ENCODE peak calls at places on chromosomes 13 and 19, in six cellular contexts. X is stomach, S is A673, N is HCT116, A is tibial artery, J is BE2C. Q is an unnamed sample.

GRCh38 chr19:19599190-19599535 is 19.3 kb downstream of the PBX4 start:
- DNase-seq in X (no peak), S (no peak), N (no peak), A (no peak), J (no peak), Q (no peak)

GRCh38 chr19:4990306-4990705 is 21.4 kb downstream of the KDM4B start:
- DNase-seq in X (no peak), S (no peak), N (no peak), A (no peak), J (no peak), Q (no peak)

GRCh38 chr13:49664606-49665005 is 26.7 kb downstream of the EBPL start:
- DNase-seq in X (no peak), S (no peak), N (no peak), A (no peak), J (no peak), Q (no peak)

GRCh38 chr19:43799502-43800142 is 2.6 kb downstream of the LYPD5 start:
- DNase-seq in X (no peak), S (no peak), N (no peak), A (no peak), J (no peak), Q (peak; percentile 54)

GRCh38 chr13:24618219-24618955 is 61.8 kb upstream of the ATP12A start:
- DNase-seq in X (peak; percentile 37), S (no peak), N (no peak), A (no peak), J (no peak), Q (no peak)

GRCh38 chr19:14519860-14520407 is 1.7 kb upstream of the DNAJB1 start:
- DNase-seq in X (peak; percentile 57), S (no peak), N (peak; percentile 96), A (no peak), J (no peak), Q (peak; percentile 86)

GRCh38 chr19:29561601-29562000 is 35.8 kb downstream of the VSTM2B start:
- DNase-seq in X (no peak), S (no peak), N (no peak), A (peak; percentile 32), J (no peak), Q (no peak)

GRCh38 chr13:94454334-94454733 is 25.1 kb downstream of the DCT start:
- DNase-seq in X (no peak), S (no peak), N (no peak), A (no peak), J (no peak), Q (no peak)

GRCh38 chr13:43687038-43687437 is 99.7 kb downstream of the ENOX1 start:
- DNase-seq in X (no peak), S (no peak), N (no peak), A (no peak), J (no peak), Q (no peak)

GRCh38 chr19:18501351-18501750 is 20.5 kb downstream of the ELL start:
- DNase-seq in X (no peak), S (no peak), N (no peak), A (no peak), J (no peak), Q (no peak)

GRCh38 chr13:102484329-102484728 is 82.5 kb upstream of the FGF14 start:
- DNase-seq in X (no peak), S (peak; percentile 60), N (no peak), A (no peak), J (peak; percentile 30), Q (peak; percentile 26)

GRCh38 chr13:32837307-32837972 is 178.8 kb upstream of the KL start:
- DNase-seq in X (no peak), S (no peak), N (no peak), A (no peak), J (no peak), Q (no peak)

GRCh38 chr19:16542894-16543498 is 759 bp upstream of the CHERP start:
- DNase-seq in X (no peak), S (no peak), N (no peak), A (no peak), J (no peak), Q (no peak)

GRCh38 chr13:35856721-35857346 is 274.3 kb downstream of the DCLK1 start:
- DNase-seq in X (no peak), S (no peak), N (no peak), A (no peak), J (no peak), Q (no peak)

GRCh38 chr19:15452111-15453047 is 2.6 kb upstream of the WIZ start:
- DNase-seq in X (peak; percentile 91), S (peak; percentile 77), N (peak; percentile 91), A (peak; percentile 95), J (peak; percentile 99), Q (peak; percentile 77)

GRCh38 chr13:47135800-47136658 is 239.2 kb upstream of the HTR2A start:
- DNase-seq in X (no peak), S (no peak), N (no peak), A (no peak), J (no peak), Q (peak; percentile 14)

GRCh38 chr13:94031609-94032008 is 447.9 kb downstream of the DCT start:
- DNase-seq in X (no peak), S (no peak), N (no peak), A (no peak), J (no peak), Q (no peak)

GRCh38 chr13:23020246-23020843 is 160.4 kb upstream of the SGCG start:
- DNase-seq in X (peak; percentile 41), S (peak; percentile 67), N (peak; percentile 61), A (no peak), J (peak; percentile 29), Q (peak; percentile 69)

GRCh38 chr19:12137541-12137940 is 2.6 kb downstream of the ZNF20 start:
- DNase-seq in X (no peak), S (peak; percentile 25), N (no peak), A (no peak), J (no peak), Q (no peak)

GRCh38 chr13:94192576-94192975 is 286.9 kb downstream of the DCT start:
- DNase-seq in X (no peak), S (peak; percentile 80), N (no peak), A (no peak), J (peak; percentile 52), Q (peak; percentile 32)

GRCh38 chr13:114017028-114017630 is 43.3 kb upstream of the C13orf46 start:
- DNase-seq in X (no peak), S (no peak), N (no peak), A (no peak), J (peak; percentile 36), Q (no peak)

GRCh38 chr19:7975037-7975436 is 30.4 kb downstream of the ELAVL1 start:
- DNase-seq in X (no peak), S (no peak), N (no peak), A (no peak), J (no peak), Q (no peak)

GRCh38 chr13:48334534-48335127 is 31.1 kb downstream of the RB1 start:
- DNase-seq in X (no peak), S (peak; percentile 47), N (peak; percentile 19), A (no peak), J (no peak), Q (peak; percentile 55)

GRCh38 chr19:13881231-13881691 is 4.3 kb downstream of the NANOS3 start:
- DNase-seq in X (no peak), S (no peak), N (no peak), A (no peak), J (no peak), Q (no peak)

GRCh38 chr13:43261018-43261417 is 237.6 kb downstream of the DNAJC15 start:
- DNase-seq in X (no peak), S (peak; percentile 7), N (no peak), A (no peak), J (no peak), Q (peak; percentile 62)

GRCh38 chr13:47420568-47420967 is 523.7 kb upstream of the HTR2A start:
- DNase-seq in X (no peak), S (no peak), N (no peak), A (no peak), J (no peak), Q (peak; percentile 8)

GRCh38 chr19:40613669-40614594 is 12.8 kb downstream of the LTBP4 start:
- DNase-seq in X (peak; percentile 83), S (peak; percentile 94), N (peak; percentile 89), A (peak; percentile 90), J (peak; percentile 82), Q (peak; percentile 92)

GRCh38 chr19:35901854-35902661 is at the start of gene HCST:
- DNase-seq in X (no peak), S (peak; percentile 51), N (no peak), A (no peak), J (no peak), Q (peak; percentile 27)

GRCh38 chr13:24693862-24694471 is 13.8 kb downstream of the ATP12A start:
- DNase-seq in X (peak; percentile 46), S (peak; percentile 85), N (peak; percentile 74), A (peak; percentile 44), J (peak; percentile 58), Q (peak; percentile 77)

DNA sequence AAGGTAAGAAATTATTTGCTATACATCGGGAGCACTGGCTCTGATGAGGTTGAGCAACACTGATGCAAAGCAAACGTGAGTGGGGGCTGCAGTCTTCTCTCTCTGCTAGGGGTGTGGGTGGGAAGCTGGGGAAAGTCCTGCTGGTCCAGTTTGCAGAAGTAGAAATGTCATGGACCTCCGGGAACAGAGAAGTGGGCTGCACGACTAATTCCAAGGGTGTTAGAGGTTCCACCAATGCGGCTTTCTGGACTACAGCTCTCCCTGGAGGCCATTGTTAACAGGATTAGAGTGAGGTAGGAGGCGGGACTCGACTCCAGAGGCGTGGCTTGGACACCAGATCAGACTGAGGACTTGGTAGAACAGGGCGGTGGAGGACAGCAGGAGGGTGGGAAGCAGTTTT is 5.7 kb upstream of the FBXO27 start:
- DNase-seq in X (peak; percentile 58), S (peak; percentile 86), N (peak; percentile 37), A (no peak), J (peak; percentile 63), Q (peak; percentile 75)
- TF ChIP-seq CTCF in X (no peak), S (peak; percentile 22), N (peak; percentile 16), A (no peak), J (no peak), Q (peak; percentile 48)

GRCh38 chr19:55353803-55354697 is 469 bp downstream of the COX6B2 start:
- DNase-seq in X (peak; percentile 79), S (peak; percentile 73), N (peak; percentile 23), A (no peak), J (peak; percentile 82), Q (peak; percentile 70)
- H3K4me3 ChIP-seq in X (peak overlapping the region; percentile 34), S (peak overlapping the region; percentile 56), N (peak overlapping the region; percentile 61), A (peak overlapping the region; percentile 22), J (peak overlapping the region; percentile 39), Q (peak overlapping the region; percentile 44)

DNA sequence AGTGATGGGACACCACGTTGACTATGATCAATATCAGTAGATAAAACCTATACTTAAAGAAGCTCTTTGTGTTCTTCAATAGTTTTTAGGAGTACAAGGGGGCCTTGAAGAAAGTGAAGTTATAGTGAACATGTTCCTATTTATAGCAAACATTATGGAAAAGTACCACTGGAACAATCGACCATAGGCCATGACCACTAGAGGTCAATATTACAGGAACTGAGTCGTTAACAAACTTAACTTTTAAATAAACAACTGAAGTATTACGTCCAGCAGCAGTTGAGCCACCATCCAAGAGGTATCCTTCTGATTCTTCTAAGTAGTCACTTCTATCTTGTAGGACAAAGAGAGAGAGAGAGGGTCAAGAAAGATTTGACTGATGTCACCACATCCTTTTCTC is 391.0 kb upstream of the SLITRK5 start:
- DNase-seq in X (no peak), S (no peak), N (no peak), A (no peak), J (no peak), Q (peak; percentile 14)
- TF ChIP-seq CTCF in X (no peak), S (peak; percentile 15), N (no peak), A (no peak), J (peak; percentile 32), Q (peak; percentile 16)

DNA sequence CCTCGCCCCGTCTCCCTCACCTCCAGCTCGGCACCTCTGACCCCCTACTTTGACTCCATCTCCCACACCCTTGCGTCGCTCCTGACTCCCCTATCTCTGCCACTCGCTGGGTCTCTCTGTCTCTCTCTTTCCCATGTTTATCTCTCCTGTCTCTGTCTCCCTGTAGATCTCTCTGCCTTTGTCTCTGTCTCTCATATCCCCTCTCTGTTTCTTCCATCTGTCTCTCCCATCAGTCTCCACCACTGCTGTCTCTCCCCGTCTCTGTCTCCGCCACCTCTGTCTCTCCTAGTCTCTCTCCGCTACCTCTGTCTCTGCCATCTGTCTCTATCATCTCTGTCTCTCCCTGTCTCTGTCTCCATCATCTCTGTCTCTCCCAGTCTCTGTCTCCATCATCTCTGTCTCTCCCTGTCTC is 12.4 kb upstream of the BBC3 start:
- DNase-seq in X (no peak), S (no peak), N (no peak), A (no peak), J (no peak), Q (no peak)
- H3K4me3 ChIP-seq in X (peak overlapping the region; percentile 27), S (peak overlapping the region; percentile 50), N (peak overlapping the region; percentile 56), A (peak overlapping the region; percentile 39), J (peak overlapping the region; percentile 40), Q (peak overlapping the region; percentile 45)

Q was measured in epithelial cell of esophagus.